ENCODE peak calls at places on chromosomes 11 and 22, in nine cellular contexts. One of them, this sample, is unnamed. For H3K4me1, the result is how much of the 10 kb centered on the place peaks cover.

GRCh38 chr11:72807021-72807693 is 7.1 kb upstream of the ATG16L2 start:
- DNase-seq in neuronal stem cell: no peak
- DNase-seq in sigmoid colon: no peak
- DNase-seq in K562: no peak
- DNase-seq in breast epithelium: no peak
- DNase-seq in ascending aorta: no peak
- DNase-seq in effector memory CD4-positive, alpha-beta T cell: no peak
- DNase-seq in mesendoderm: no peak
- DNase-seq in naive thymus-derived CD4-positive, alpha-beta T cell: no peak
- DNase-seq in this sample: no peak

GRCh38 chr11:68020575-68020974 is 9.9 kb upstream of the NDUFS8 start:
- DNase-seq in sigmoid colon: no peak
- DNase-seq in breast epithelium: no peak
- DNase-seq in neuronal stem cell: no peak
- DNase-seq in effector memory CD4-positive, alpha-beta T cell: no peak
- DNase-seq in K562: no peak
- DNase-seq in naive thymus-derived CD4-positive, alpha-beta T cell: no peak
- DNase-seq in mesendoderm: peak
- DNase-seq in ascending aorta: no peak
- DNase-seq in this sample: no peak

GRCh38 chr11:132962026-132962425 is 570.3 kb downstream of the OPCML start:
- DNase-seq in neuronal stem cell: no peak
- DNase-seq in naive thymus-derived CD4-positive, alpha-beta T cell: no peak
- DNase-seq in breast epithelium: no peak
- DNase-seq in ascending aorta: no peak
- DNase-seq in effector memory CD4-positive, alpha-beta T cell: no peak
- DNase-seq in mesendoderm: no peak
- DNase-seq in K562: no peak
- DNase-seq in sigmoid colon: no peak
- DNase-seq in this sample: no peak

GRCh38 chr11:61054927-61055562 is 47.2 kb upstream of the CD5 start:
- DNase-seq in breast epithelium: no peak
- DNase-seq in sigmoid colon: peak
- DNase-seq in ascending aorta: no peak
- DNase-seq in neuronal stem cell: no peak
- DNase-seq in effector memory CD4-positive, alpha-beta T cell: no peak
- DNase-seq in mesendoderm: no peak
- DNase-seq in K562: no peak
- DNase-seq in naive thymus-derived CD4-positive, alpha-beta T cell: no peak
- DNase-seq in this sample: no peak

GRCh38 chr22:49968313-49968830 is 7.8 kb downstream of the PIM3 start:
- DNase-seq in neuronal stem cell: no peak
- DNase-seq in mesendoderm: no peak
- DNase-seq in naive thymus-derived CD4-positive, alpha-beta T cell: no peak
- DNase-seq in effector memory CD4-positive, alpha-beta T cell: no peak
- DNase-seq in sigmoid colon: no peak
- DNase-seq in ascending aorta: no peak
- DNase-seq in breast epithelium: peak
- DNase-seq in K562: no peak
- DNase-seq in this sample: no peak

GRCh38 chr11:116777056-116777455 is 4.3 kb upstream of the BUD13 start:
- DNase-seq in breast epithelium: no peak
- DNase-seq in mesendoderm: no peak
- DNase-seq in neuronal stem cell: no peak
- DNase-seq in sigmoid colon: no peak
- DNase-seq in effector memory CD4-positive, alpha-beta T cell: no peak
- DNase-seq in K562: peak
- DNase-seq in naive thymus-derived CD4-positive, alpha-beta T cell: no peak
- DNase-seq in ascending aorta: no peak
- DNase-seq in this sample: no peak

GRCh38 chr22:49660794-49661781 is 166.6 kb downstream of the BRD1 start:
- DNase-seq in neuronal stem cell: no peak
- DNase-seq in breast epithelium: peak
- DNase-seq in mesendoderm: no peak
- DNase-seq in effector memory CD4-positive, alpha-beta T cell: no peak
- DNase-seq in naive thymus-derived CD4-positive, alpha-beta T cell: no peak
- DNase-seq in sigmoid colon: peak
- DNase-seq in ascending aorta: peak
- DNase-seq in K562: no peak
- DNase-seq in this sample: no peak

GRCh38 chr11:18172686-18173085 is at the start of gene MRGPRX4:
- DNase-seq in K562: no peak
- DNase-seq in naive thymus-derived CD4-positive, alpha-beta T cell: no peak
- DNase-seq in breast epithelium: no peak
- DNase-seq in neuronal stem cell: no peak
- DNase-seq in effector memory CD4-positive, alpha-beta T cell: no peak
- DNase-seq in ascending aorta: no peak
- DNase-seq in mesendoderm: no peak
- DNase-seq in sigmoid colon: no peak
- DNase-seq in this sample: no peak

GRCh38 chr22:21802056-21802455 is 65.4 kb downstream of the MAPK1 start:
- DNase-seq in ascending aorta: no peak
- DNase-seq in effector memory CD4-positive, alpha-beta T cell: no peak
- DNase-seq in naive thymus-derived CD4-positive, alpha-beta T cell: no peak
- DNase-seq in sigmoid colon: no peak
- DNase-seq in breast epithelium: no peak
- DNase-seq in mesendoderm: no peak
- DNase-seq in K562: no peak
- DNase-seq in neuronal stem cell: no peak
- DNase-seq in this sample: no peak

GRCh38 chr22:43923191-43923590 is 414 bp upstream of the PNPLA3 start:
- DNase-seq in K562: no peak
- DNase-seq in effector memory CD4-positive, alpha-beta T cell: no peak
- DNase-seq in breast epithelium: no peak
- DNase-seq in neuronal stem cell: no peak
- DNase-seq in naive thymus-derived CD4-positive, alpha-beta T cell: peak
- DNase-seq in sigmoid colon: no peak
- DNase-seq in ascending aorta: no peak
- DNase-seq in mesendoderm: no peak
- DNase-seq in this sample: no peak

GRCh38 chr11:944711-945470 is 19.2 kb downstream of the AP2A2 start:
- DNase-seq in breast epithelium: no peak
- DNase-seq in sigmoid colon: no peak
- DNase-seq in ascending aorta: no peak
- DNase-seq in naive thymus-derived CD4-positive, alpha-beta T cell: no peak
- DNase-seq in effector memory CD4-positive, alpha-beta T cell: no peak
- DNase-seq in neuronal stem cell: peak
- DNase-seq in K562: no peak
- DNase-seq in mesendoderm: peak
- DNase-seq in this sample: peak

GRCh38 chr11:35272391-35272821 is 133.4 kb downstream of the CD44 start:
- DNase-seq in K562: no peak
- DNase-seq in naive thymus-derived CD4-positive, alpha-beta T cell: peak
- DNase-seq in effector memory CD4-positive, alpha-beta T cell: peak
- DNase-seq in ascending aorta: no peak
- DNase-seq in neuronal stem cell: no peak
- DNase-seq in mesendoderm: no peak
- DNase-seq in sigmoid colon: no peak
- DNase-seq in breast epithelium: no peak
- DNase-seq in this sample: no peak

GRCh38 chr11:122213111-122213510 is 97.1 kb upstream of the BLID start:
- DNase-seq in mesendoderm: no peak
- DNase-seq in naive thymus-derived CD4-positive, alpha-beta T cell: no peak
- DNase-seq in neuronal stem cell: no peak
- DNase-seq in sigmoid colon: no peak
- DNase-seq in K562: no peak
- DNase-seq in breast epithelium: no peak
- DNase-seq in effector memory CD4-positive, alpha-beta T cell: no peak
- DNase-seq in ascending aorta: no peak
- DNase-seq in this sample: no peak

GRCh38 chr11:129695543-129696308 is 119.9 kb upstream of the TMEM45B start:
- DNase-seq in neuronal stem cell: peak
- DNase-seq in ascending aorta: no peak
- DNase-seq in sigmoid colon: no peak
- DNase-seq in effector memory CD4-positive, alpha-beta T cell: peak
- DNase-seq in breast epithelium: peak
- DNase-seq in K562: peak
- DNase-seq in mesendoderm: peak
- DNase-seq in naive thymus-derived CD4-positive, alpha-beta T cell: peak
- DNase-seq in this sample: peak

DNA sequence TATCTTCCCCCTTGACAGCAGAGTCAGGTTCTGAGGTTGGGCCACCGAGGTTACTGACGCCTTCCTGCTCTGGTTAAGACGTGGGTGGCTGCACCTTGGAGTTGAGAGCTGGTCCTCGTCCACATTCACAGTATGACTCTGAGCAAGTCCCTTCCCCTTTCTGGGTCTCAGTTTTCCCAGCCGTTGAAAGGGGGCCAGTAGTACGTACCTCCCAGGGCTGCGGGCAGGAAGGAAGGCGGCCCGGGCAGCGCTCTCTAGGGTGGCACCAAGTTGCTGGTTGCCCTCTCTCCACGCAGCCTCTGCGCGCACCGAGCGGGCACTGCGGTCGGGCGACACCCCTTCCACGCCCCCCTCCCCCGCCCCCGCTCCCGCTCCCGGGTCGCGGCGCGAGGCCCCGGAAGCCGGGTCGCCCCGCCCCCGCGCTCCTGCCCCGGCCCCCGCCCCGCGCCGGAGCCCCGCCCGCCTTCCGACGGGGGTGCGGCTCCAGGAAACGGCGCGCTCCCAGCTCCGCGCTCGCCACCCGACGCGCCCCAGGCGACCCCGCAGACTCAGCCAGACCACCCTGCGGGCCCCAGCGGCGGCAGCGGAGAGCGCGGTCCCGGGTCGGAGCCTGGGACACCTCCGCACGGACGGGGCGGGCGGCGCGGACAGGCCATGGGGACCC is at the start of gene EHBP1L1:
- DNase-seq in sigmoid colon: peak
- DNase-seq in effector memory CD4-positive, alpha-beta T cell: peak
- DNase-seq in ascending aorta: peak
- DNase-seq in naive thymus-derived CD4-positive, alpha-beta T cell: peak
- DNase-seq in K562: peak
- DNase-seq in mesendoderm: peak
- DNase-seq in neuronal stem cell: no peak
- DNase-seq in breast epithelium: no peak
- DNase-seq in this sample: no peak
- H3K4me1 ChIP-seq in sigmoid colon: half or more
- H3K4me1 ChIP-seq in effector memory CD4-positive, alpha-beta T cell: half or more
- H3K4me1 ChIP-seq in ascending aorta: under half
- H3K4me1 ChIP-seq in naive thymus-derived CD4-positive, alpha-beta T cell: under half
- H3K4me1 ChIP-seq in K562: half or more
- H3K4me1 ChIP-seq in mesendoderm: under half
- H3K4me1 ChIP-seq in neuronal stem cell: under half
- H3K4me1 ChIP-seq in breast epithelium: under half
- H3K4me1 ChIP-seq in this sample: under half

DNA sequence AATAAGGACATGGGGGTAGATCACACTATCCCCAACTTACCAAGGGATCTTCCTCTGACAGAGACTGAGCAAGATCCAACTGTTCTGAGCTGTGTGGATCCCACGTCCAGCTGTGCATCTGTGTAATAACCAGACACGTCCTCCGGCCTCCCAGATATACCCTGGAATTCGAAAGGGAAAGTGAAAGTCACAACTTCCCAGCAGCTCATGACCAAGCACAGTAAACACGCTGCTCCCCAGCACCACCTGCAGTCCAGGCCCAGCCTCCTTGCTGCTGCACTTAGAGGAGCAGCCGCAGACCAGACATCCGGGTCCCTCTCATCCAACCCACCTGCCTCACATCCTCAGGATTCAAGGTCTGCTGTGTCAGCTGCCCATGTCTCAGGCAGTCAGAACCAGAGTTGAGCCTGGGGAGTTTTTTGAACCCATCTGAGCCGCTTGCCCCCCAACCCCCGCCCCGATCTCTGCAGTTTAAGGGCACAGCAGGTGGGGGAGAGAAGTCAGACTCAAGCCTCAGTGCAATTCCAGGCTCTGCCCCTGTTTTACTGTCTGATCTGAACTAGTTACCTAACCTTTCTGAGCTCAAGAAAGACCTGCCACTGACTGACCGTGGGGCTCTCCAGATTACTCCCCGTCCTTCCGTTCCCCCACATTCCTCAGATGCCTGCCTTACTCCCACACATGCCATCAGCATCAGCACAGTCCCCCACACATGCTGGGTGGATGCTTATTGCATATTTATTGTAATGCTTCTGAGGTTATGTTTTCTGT is at the start of gene APOL2:
- DNase-seq in sigmoid colon: peak
- DNase-seq in breast epithelium: peak
- DNase-seq in naive thymus-derived CD4-positive, alpha-beta T cell: peak
- DNase-seq in mesendoderm: peak
- DNase-seq in effector memory CD4-positive, alpha-beta T cell: peak
- DNase-seq in ascending aorta: peak
- DNase-seq in neuronal stem cell: peak
- DNase-seq in K562: peak
- DNase-seq in this sample: peak
- H3K4me3 ChIP-seq in sigmoid colon: peak
- H3K4me3 ChIP-seq in breast epithelium: peak
- H3K4me3 ChIP-seq in naive thymus-derived CD4-positive, alpha-beta T cell: peak
- H3K4me3 ChIP-seq in mesendoderm: no peak
- H3K4me3 ChIP-seq in effector memory CD4-positive, alpha-beta T cell: peak
- H3K4me3 ChIP-seq in ascending aorta: peak
- H3K4me3 ChIP-seq in neuronal stem cell: peak
- H3K4me3 ChIP-seq in K562: peak
- H3K4me3 ChIP-seq in this sample: peak

GRCh38 chr11:119696378-119697157 is 32.4 kb downstream of the NECTIN1 start:
- DNase-seq in effector memory CD4-positive, alpha-beta T cell: no peak
- DNase-seq in breast epithelium: no peak
- DNase-seq in naive thymus-derived CD4-positive, alpha-beta T cell: no peak
- DNase-seq in ascending aorta: no peak
- DNase-seq in mesendoderm: no peak
- DNase-seq in K562: peak
- DNase-seq in neuronal stem cell: no peak
- DNase-seq in sigmoid colon: no peak
- DNase-seq in this sample: no peak
- H3K4me1 ChIP-seq in effector memory CD4-positive, alpha-beta T cell: under half
- H3K4me1 ChIP-seq in breast epithelium: under half
- H3K4me1 ChIP-seq in naive thymus-derived CD4-positive, alpha-beta T cell: under half
- H3K4me1 ChIP-seq in ascending aorta: under half
- H3K4me1 ChIP-seq in mesendoderm: under half
- H3K4me1 ChIP-seq in K562: under half
- H3K4me1 ChIP-seq in neuronal stem cell: under half
- H3K4me1 ChIP-seq in sigmoid colon: under half
- H3K4me1 ChIP-seq in this sample: under half

GRCh38 chr22:18000441-18001039 is 23.8 kb downstream of the MICAL3 start:
- DNase-seq in effector memory CD4-positive, alpha-beta T cell: peak
- DNase-seq in mesendoderm: peak
- DNase-seq in breast epithelium: peak
- DNase-seq in naive thymus-derived CD4-positive, alpha-beta T cell: peak
- DNase-seq in K562: peak
- DNase-seq in ascending aorta: no peak
- DNase-seq in sigmoid colon: peak
- DNase-seq in neuronal stem cell: peak
- DNase-seq in this sample: no peak

GRCh38 chr22:17999851-18000250 is 24.5 kb downstream of the MICAL3 start:
- DNase-seq in K562: no peak
- DNase-seq in sigmoid colon: peak
- DNase-seq in neuronal stem cell: no peak
- DNase-seq in ascending aorta: no peak
- DNase-seq in effector memory CD4-positive, alpha-beta T cell: no peak
- DNase-seq in mesendoderm: no peak
- DNase-seq in naive thymus-derived CD4-positive, alpha-beta T cell: no peak
- DNase-seq in breast epithelium: peak
- DNase-seq in this sample: no peak

GRCh38 chr22:18001040-18001893 is 23.1 kb downstream of the MICAL3 start:
- DNase-seq in naive thymus-derived CD4-positive, alpha-beta T cell: peak
- DNase-seq in K562: peak
- DNase-seq in effector memory CD4-positive, alpha-beta T cell: peak
- DNase-seq in sigmoid colon: peak
- DNase-seq in mesendoderm: peak
- DNase-seq in breast epithelium: peak
- DNase-seq in neuronal stem cell: peak
- DNase-seq in ascending aorta: peak
- DNase-seq in this sample: peak

GRCh38 chr22:17997456-17997855 is 26.9 kb downstream of the MICAL3 start:
- DNase-seq in effector memory CD4-positive, alpha-beta T cell: no peak
- DNase-seq in naive thymus-derived CD4-positive, alpha-beta T cell: no peak
- DNase-seq in neuronal stem cell: no peak
- DNase-seq in K562: no peak
- DNase-seq in mesendoderm: no peak
- DNase-seq in sigmoid colon: peak
- DNase-seq in breast epithelium: peak
- DNase-seq in ascending aorta: no peak
- DNase-seq in this sample: no peak

GRCh38 chr22:17998913-17999312 is 25.4 kb downstream of the MICAL3 start:
- DNase-seq in ascending aorta: no peak
- DNase-seq in breast epithelium: peak
- DNase-seq in effector memory CD4-positive, alpha-beta T cell: no peak
- DNase-seq in neuronal stem cell: no peak
- DNase-seq in sigmoid colon: peak
- DNase-seq in naive thymus-derived CD4-positive, alpha-beta T cell: no peak
- DNase-seq in mesendoderm: no peak
- DNase-seq in K562: no peak
- DNase-seq in this sample: no peak
- H3K4me3 ChIP-seq in ascending aorta: no peak
- H3K4me3 ChIP-seq in breast epithelium: no peak
- H3K4me3 ChIP-seq in effector memory CD4-positive, alpha-beta T cell: no peak
- H3K4me3 ChIP-seq in neuronal stem cell: no peak
- H3K4me3 ChIP-seq in sigmoid colon: no peak
- H3K4me3 ChIP-seq in naive thymus-derived CD4-positive, alpha-beta T cell: no peak
- H3K4me3 ChIP-seq in mesendoderm: no peak
- H3K4me3 ChIP-seq in K562: no peak
- H3K4me3 ChIP-seq in this sample: no peak